ENCODE peak calls at places on chromosomes 3 and 15, in eight cellular contexts. S, U, O, E, H, G, V and P are unnamed samples.

GRCh38 chr3:89072671-89073070 is 34.8 kb upstream of the EPHA3 start:
- DNase-seq in V (no peak), E (no peak), S (no peak), H (no peak), O (no peak), U (no peak), G (no peak), P (no peak)

GRCh38 chr15:89002281-89002761 is 85.9 kb upstream of the ABHD2 start:
- DNase-seq in S (peak; percentile 42), U (peak; percentile 88), O (peak; percentile 66), E (no peak), H (no peak), V (no peak), G (no peak), P (no peak)

GRCh38 chr15:31255176-31255510 is 71.5 kb upstream of the KLF13 start:
- DNase-seq in E (no peak), S (no peak), H (no peak), U (no peak), V (no peak), G (no peak), O (no peak), P (no peak)

GRCh38 chr3:37103103-37103815 is 71.1 kb downstream of the LRRFIP2 start:
- DNase-seq in H (no peak), V (no peak), U (no peak), S (no peak), E (no peak), G (no peak), O (no peak), P (no peak)

GRCh38 chr15:26967719-26968269 is 3.2 kb upstream of the GABRG3 start:
- DNase-seq in U (no peak), S (no peak), E (no peak), G (no peak), H (peak; percentile 74), O (no peak), V (no peak), P (no peak)

GRCh38 chr15:74826372-74826819 is at the start of gene CPLX3:
- DNase-seq in G (peak; percentile 35), H (no peak), S (peak; percentile 69), E (peak; percentile 47), V (no peak), U (no peak), O (no peak), P (no peak)

GRCh38 chr3:64457811-64458210 is 230.0 kb downstream of the ADAMTS9 start:
- DNase-seq in G (no peak), S (no peak), V (no peak), H (no peak), U (no peak), E (no peak), O (no peak), P (no peak)

GRCh38 chr15:80804970-80805495 is 25.9 kb downstream of the CEMIP start:
- DNase-seq in S (no peak), H (no peak), G (no peak), V (no peak), U (no peak), O (no peak), E (no peak), P (peak; percentile 39)

GRCh38 chr3:177640319-177640997 is 443.2 kb upstream of the TBL1XR1 start:
- DNase-seq in O (no peak), G (no peak), H (no peak), E (no peak), V (no peak), S (no peak), U (no peak), P (no peak)

GRCh38 chr15:78049691-78050440 is 27.6 kb downstream of the TBC1D2B start:
- DNase-seq in E (no peak), S (peak; percentile 71), H (peak; percentile 50), G (peak; percentile 33), O (no peak), U (peak; percentile 95), V (no peak), P (no peak)

GRCh38 chr3:150220791-150221190 is 187.3 kb upstream of the TSC22D2 start:
- DNase-seq in U (no peak), V (no peak), G (no peak), S (no peak), E (no peak), H (no peak), O (no peak), P (no peak)

GRCh38 chr15:71779073-71779797 is 31.1 kb upstream of the NR2E3 start:
- DNase-seq in O (no peak), H (no peak), U (no peak), S (no peak), E (no peak), G (no peak), V (no peak), P (no peak)

GRCh38 chr15:49215768-49216739 is 46.0 kb downstream of the GALK2 start:
- DNase-seq in O (no peak), G (no peak), U (peak; percentile 23), E (no peak), H (no peak), V (no peak), S (peak; percentile 38), P (no peak)

GRCh38 chr3:11323827-11324226 is 51.6 kb downstream of the ATG7 start:
- DNase-seq in E (no peak), G (no peak), H (no peak), S (no peak), V (no peak), U (no peak), O (no peak), P (no peak)

GRCh38 chr15:94246016-94246415 is 14.7 kb downstream of the MCTP2 start:
- DNase-seq in U (no peak), E (no peak), G (no peak), O (no peak), V (no peak), H (no peak), S (no peak), P (no peak)

GRCh38 chr15:100890059-100890720 is 10.6 kb downstream of the ALDH1A3 start:
- DNase-seq in O (no peak), U (no peak), V (peak; percentile 32), E (no peak), G (peak; percentile 21), H (no peak), S (no peak), P (peak; percentile 18)

GRCh38 chr3:8996681-8997121 is 33.4 kb upstream of the RAD18 start:
- DNase-seq in G (peak; percentile 11), V (peak; percentile 85), U (peak; percentile 48), S (no peak), O (peak; percentile 11), E (no peak), H (peak; percentile 69), P (no peak)

GRCh38 chr3:127566801-127567200 is 23.7 kb downstream of the TPRA1 start:
- DNase-seq in G (no peak), H (no peak), U (no peak), E (no peak), S (no peak), V (no peak), O (no peak), P (no peak)